ENCODE peak calls at places on chromosomes 2 and 18, in six cellular contexts. One of them, this sample, is unnamed.

GRCh38 chr2:3625186-3625585 is 30.3 kb downstream of the COLEC11 start:
- DNase-seq in CD8-positive, alpha-beta memory T cell: no peak
- DNase-seq in heart right ventricle: no peak
- DNase-seq in sigmoid colon: peak
- DNase-seq in BJ: no peak
- DNase-seq in cardiac fibroblast: no peak
- DNase-seq in this sample: no peak

GRCh38 chr2:121101093-121101715 is 183.8 kb downstream of the TFCP2L1 start:
- DNase-seq in sigmoid colon: peak
- DNase-seq in CD8-positive, alpha-beta memory T cell: no peak
- DNase-seq in BJ: no peak
- DNase-seq in cardiac fibroblast: no peak
- DNase-seq in heart right ventricle: no peak
- DNase-seq in this sample: no peak

GRCh38 chr18:39751161-39751560 is 2185.6 kb upstream of the CELF4 start:
- DNase-seq in CD8-positive, alpha-beta memory T cell: no peak
- DNase-seq in heart right ventricle: no peak
- DNase-seq in sigmoid colon: no peak
- DNase-seq in cardiac fibroblast: peak
- DNase-seq in BJ: no peak
- DNase-seq in this sample: no peak

GRCh38 chr18:41853280-41853679 is 101.8 kb upstream of the PIK3C3 start:
- DNase-seq in heart right ventricle: no peak
- DNase-seq in sigmoid colon: no peak
- DNase-seq in CD8-positive, alpha-beta memory T cell: no peak
- DNase-seq in cardiac fibroblast: no peak
- DNase-seq in BJ: no peak
- DNase-seq in this sample: no peak

GRCh38 chr2:55761024-55761423 is 67.4 kb upstream of the PNPT1 start:
- DNase-seq in sigmoid colon: no peak
- DNase-seq in BJ: no peak
- DNase-seq in CD8-positive, alpha-beta memory T cell: no peak
- DNase-seq in cardiac fibroblast: peak
- DNase-seq in heart right ventricle: no peak
- DNase-seq in this sample: no peak

GRCh38 chr2:175743020-175743419 is 259.0 kb downstream of the LNPK start:
- DNase-seq in CD8-positive, alpha-beta memory T cell: no peak
- DNase-seq in cardiac fibroblast: no peak
- DNase-seq in sigmoid colon: no peak
- DNase-seq in BJ: no peak
- DNase-seq in heart right ventricle: no peak
- DNase-seq in this sample: no peak

GRCh38 chr2:172623249-172623965 is 67.5 kb downstream of the PDK1 start:
- DNase-seq in CD8-positive, alpha-beta memory T cell: no peak
- DNase-seq in sigmoid colon: no peak
- DNase-seq in heart right ventricle: no peak
- DNase-seq in BJ: peak
- DNase-seq in cardiac fibroblast: peak
- DNase-seq in this sample: peak

GRCh38 chr2:225668606-225669266 is 269.2 kb downstream of the NYAP2 start:
- DNase-seq in sigmoid colon: no peak
- DNase-seq in CD8-positive, alpha-beta memory T cell: no peak
- DNase-seq in BJ: peak
- DNase-seq in cardiac fibroblast: peak
- DNase-seq in heart right ventricle: no peak
- DNase-seq in this sample: peak

GRCh38 chr2:205580591-205580990 is 101.7 kb upstream of the NRP2 start:
- DNase-seq in BJ: no peak
- DNase-seq in heart right ventricle: no peak
- DNase-seq in sigmoid colon: no peak
- DNase-seq in CD8-positive, alpha-beta memory T cell: no peak
- DNase-seq in cardiac fibroblast: peak
- DNase-seq in this sample: no peak

GRCh38 chr2:70140978-70141753 is 49.7 kb downstream of the C2orf42 start:
- DNase-seq in sigmoid colon: peak
- DNase-seq in CD8-positive, alpha-beta memory T cell: peak
- DNase-seq in heart right ventricle: no peak
- DNase-seq in BJ: no peak
- DNase-seq in cardiac fibroblast: peak
- DNase-seq in this sample: no peak

GRCh38 chr2:86055314-86055713 is 50.4 kb downstream of the POLR1A start:
- DNase-seq in heart right ventricle: no peak
- DNase-seq in cardiac fibroblast: no peak
- DNase-seq in sigmoid colon: no peak
- DNase-seq in CD8-positive, alpha-beta memory T cell: no peak
- DNase-seq in BJ: no peak
- DNase-seq in this sample: no peak

GRCh38 chr2:127153691-127154158 is 46.8 kb upstream of the BIN1 start:
- DNase-seq in cardiac fibroblast: peak
- DNase-seq in BJ: peak
- DNase-seq in heart right ventricle: no peak
- DNase-seq in sigmoid colon: peak
- DNase-seq in CD8-positive, alpha-beta memory T cell: no peak
- DNase-seq in this sample: no peak

GRCh38 chr2:10914272-10914693 is 2.5 kb downstream of the KCNF1 start:
- DNase-seq in sigmoid colon: peak
- DNase-seq in BJ: no peak
- DNase-seq in heart right ventricle: no peak
- DNase-seq in cardiac fibroblast: no peak
- DNase-seq in CD8-positive, alpha-beta memory T cell: no peak
- DNase-seq in this sample: no peak

GRCh38 chr18:66833646-66834045 is 229.8 kb upstream of the CDH19 start:
- DNase-seq in BJ: no peak
- DNase-seq in cardiac fibroblast: no peak
- DNase-seq in CD8-positive, alpha-beta memory T cell: no peak
- DNase-seq in heart right ventricle: no peak
- DNase-seq in sigmoid colon: no peak
- DNase-seq in this sample: no peak

GRCh38 chr18:907880-908512 is 3.3 kb downstream of the ADCYAP1 start:
- DNase-seq in CD8-positive, alpha-beta memory T cell: no peak
- DNase-seq in cardiac fibroblast: no peak
- DNase-seq in heart right ventricle: no peak
- DNase-seq in BJ: no peak
- DNase-seq in sigmoid colon: no peak
- DNase-seq in this sample: no peak

GRCh38 chr2:215002500-215002899 is 135.9 kb downstream of the ABCA12 start:
- DNase-seq in CD8-positive, alpha-beta memory T cell: no peak
- DNase-seq in BJ: no peak
- DNase-seq in cardiac fibroblast: peak
- DNase-seq in heart right ventricle: no peak
- DNase-seq in sigmoid colon: no peak
- DNase-seq in this sample: peak

GRCh38 chr2:98473995-98474780 is 29.5 kb downstream of the INPP4A start:
- DNase-seq in CD8-positive, alpha-beta memory T cell: no peak
- DNase-seq in cardiac fibroblast: no peak
- DNase-seq in heart right ventricle: no peak
- DNase-seq in sigmoid colon: peak
- DNase-seq in BJ: no peak
- DNase-seq in this sample: no peak

GRCh38 chr2:96637385-96638143 is 548 bp downstream of the KANSL3 start:
- DNase-seq in heart right ventricle: peak
- DNase-seq in CD8-positive, alpha-beta memory T cell: peak
- DNase-seq in sigmoid colon: peak
- DNase-seq in cardiac fibroblast: peak
- DNase-seq in BJ: peak
- DNase-seq in this sample: no peak

GRCh38 chr2:155368934-155369333 is 670.4 kb downstream of the KCNJ3 start:
- DNase-seq in BJ: no peak
- DNase-seq in sigmoid colon: no peak
- DNase-seq in heart right ventricle: no peak
- DNase-seq in cardiac fibroblast: peak
- DNase-seq in CD8-positive, alpha-beta memory T cell: no peak
- DNase-seq in this sample: no peak

DNA sequence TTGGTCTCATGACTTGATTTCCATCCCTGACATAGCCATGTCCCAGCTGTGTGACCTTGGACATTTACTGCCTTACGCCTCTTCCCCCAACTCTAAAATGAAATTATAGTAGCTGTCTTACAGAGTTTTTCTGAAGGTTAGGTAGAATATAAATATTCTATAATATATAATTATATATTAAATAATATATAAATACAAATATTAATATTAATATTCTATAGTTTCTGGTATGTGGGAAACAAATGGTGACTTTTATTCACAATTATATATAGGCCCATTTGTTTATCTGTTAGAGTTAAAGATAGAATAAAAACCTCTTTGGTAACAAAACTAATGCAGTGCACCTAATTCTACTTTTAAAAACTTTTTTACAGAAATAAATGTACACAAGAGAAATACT is 1.7 kb downstream of the RBBP8 start:
- DNase-seq in heart right ventricle: no peak
- DNase-seq in BJ: no peak
- DNase-seq in cardiac fibroblast: no peak
- DNase-seq in sigmoid colon: no peak
- DNase-seq in CD8-positive, alpha-beta memory T cell: no peak
- DNase-seq in this sample: no peak
- H3K4me3 ChIP-seq in heart right ventricle: no peak
- H3K4me3 ChIP-seq in BJ: no peak
- H3K4me3 ChIP-seq in cardiac fibroblast: no peak
- H3K4me3 ChIP-seq in sigmoid colon: no peak
- H3K4me3 ChIP-seq in CD8-positive, alpha-beta memory T cell: no peak
- H3K4me3 ChIP-seq in this sample: no peak

GRCh38 chr2:72915907-72916742 is 1.2 kb upstream of the EMX1 start:
- DNase-seq in sigmoid colon: peak
- DNase-seq in CD8-positive, alpha-beta memory T cell: peak
- DNase-seq in cardiac fibroblast: peak
- DNase-seq in heart right ventricle: no peak
- DNase-seq in BJ: no peak
- DNase-seq in this sample: no peak

GRCh38 chr2:72917875-72918660 is 749 bp downstream of the EMX1 start:
- DNase-seq in sigmoid colon: peak
- DNase-seq in BJ: no peak
- DNase-seq in cardiac fibroblast: no peak
- DNase-seq in CD8-positive, alpha-beta memory T cell: no peak
- DNase-seq in heart right ventricle: no peak
- DNase-seq in this sample: no peak

GRCh38 chr2:72915076-72915906 is 2.0 kb upstream of the EMX1 start:
- DNase-seq in BJ: no peak
- DNase-seq in cardiac fibroblast: no peak
- DNase-seq in heart right ventricle: no peak
- DNase-seq in CD8-positive, alpha-beta memory T cell: no peak
- DNase-seq in sigmoid colon: peak
- DNase-seq in this sample: no peak

GRCh38 chr2:72917138-72917874 is at the start of gene EMX1:
- DNase-seq in BJ: no peak
- DNase-seq in CD8-positive, alpha-beta memory T cell: peak
- DNase-seq in heart right ventricle: no peak
- DNase-seq in sigmoid colon: no peak
- DNase-seq in cardiac fibroblast: no peak
- DNase-seq in this sample: no peak

GRCh38 chr2:72916743-72917137 is 579 bp upstream of the EMX1 start:
- DNase-seq in heart right ventricle: no peak
- DNase-seq in sigmoid colon: peak
- DNase-seq in CD8-positive, alpha-beta memory T cell: no peak
- DNase-seq in BJ: no peak
- DNase-seq in cardiac fibroblast: no peak
- DNase-seq in this sample: no peak
- H3K4me3 ChIP-seq in heart right ventricle: peak
- H3K4me3 ChIP-seq in sigmoid colon: peak
- H3K4me3 ChIP-seq in CD8-positive, alpha-beta memory T cell: peak
- H3K4me3 ChIP-seq in BJ: no peak
- H3K4me3 ChIP-seq in cardiac fibroblast: no peak
- H3K4me3 ChIP-seq in this sample: no peak

GRCh38 chr2:1738646-1739302 is 5.5 kb downstream of the PXDN start:
- DNase-seq in BJ: no peak
- DNase-seq in heart right ventricle: peak
- DNase-seq in sigmoid colon: peak
- DNase-seq in CD8-positive, alpha-beta memory T cell: no peak
- DNase-seq in cardiac fibroblast: no peak
- DNase-seq in this sample: no peak

GRCh38 chr2:1739322-1739957 is 4.9 kb downstream of the PXDN start:
- DNase-seq in sigmoid colon: no peak
- DNase-seq in CD8-positive, alpha-beta memory T cell: no peak
- DNase-seq in cardiac fibroblast: no peak
- DNase-seq in BJ: no peak
- DNase-seq in heart right ventricle: no peak
- DNase-seq in this sample: no peak

GRCh38 chr2:1738163-1738562 is 6.2 kb downstream of the PXDN start:
- DNase-seq in cardiac fibroblast: no peak
- DNase-seq in sigmoid colon: no peak
- DNase-seq in heart right ventricle: no peak
- DNase-seq in BJ: no peak
- DNase-seq in CD8-positive, alpha-beta memory T cell: no peak
- DNase-seq in this sample: no peak

GRCh38 chr2:1736045-1736444 is 8.3 kb downstream of the PXDN start:
- DNase-seq in CD8-positive, alpha-beta memory T cell: no peak
- DNase-seq in BJ: no peak
- DNase-seq in cardiac fibroblast: peak
- DNase-seq in heart right ventricle: no peak
- DNase-seq in sigmoid colon: no peak
- DNase-seq in this sample: no peak

DNA sequence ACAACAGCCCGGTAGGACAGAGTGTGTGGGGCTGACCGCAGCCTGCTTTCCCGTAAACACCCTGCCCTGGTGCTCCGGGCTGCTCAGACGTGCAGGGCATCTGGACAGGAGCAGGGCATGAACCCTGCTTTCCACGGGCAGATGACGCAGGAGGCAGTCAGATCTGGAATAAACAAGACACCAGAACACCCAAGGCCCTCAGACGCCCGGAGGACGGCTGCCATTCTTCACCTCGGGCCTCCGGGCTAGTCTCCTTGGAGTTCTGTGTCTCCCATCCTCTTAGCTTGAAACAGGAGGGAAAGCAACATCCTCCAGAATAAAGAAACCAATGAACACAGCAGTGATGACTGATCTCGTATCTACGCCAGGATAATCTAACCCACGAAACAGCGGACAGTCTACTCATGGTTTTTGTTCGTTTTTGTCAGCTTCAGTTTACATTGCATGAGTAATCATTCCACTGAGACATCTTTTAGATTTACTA is 7.3 kb downstream of the PXDN start:
- DNase-seq in BJ: no peak
- DNase-seq in CD8-positive, alpha-beta memory T cell: no peak
- DNase-seq in sigmoid colon: peak
- DNase-seq in cardiac fibroblast: peak
- DNase-seq in heart right ventricle: no peak
- DNase-seq in this sample: no peak
- H3K4me3 ChIP-seq in BJ: no peak
- H3K4me3 ChIP-seq in CD8-positive, alpha-beta memory T cell: no peak
- H3K4me3 ChIP-seq in sigmoid colon: peak
- H3K4me3 ChIP-seq in cardiac fibroblast: no peak
- H3K4me3 ChIP-seq in heart right ventricle: no peak
- H3K4me3 ChIP-seq in this sample: peak

DNA sequence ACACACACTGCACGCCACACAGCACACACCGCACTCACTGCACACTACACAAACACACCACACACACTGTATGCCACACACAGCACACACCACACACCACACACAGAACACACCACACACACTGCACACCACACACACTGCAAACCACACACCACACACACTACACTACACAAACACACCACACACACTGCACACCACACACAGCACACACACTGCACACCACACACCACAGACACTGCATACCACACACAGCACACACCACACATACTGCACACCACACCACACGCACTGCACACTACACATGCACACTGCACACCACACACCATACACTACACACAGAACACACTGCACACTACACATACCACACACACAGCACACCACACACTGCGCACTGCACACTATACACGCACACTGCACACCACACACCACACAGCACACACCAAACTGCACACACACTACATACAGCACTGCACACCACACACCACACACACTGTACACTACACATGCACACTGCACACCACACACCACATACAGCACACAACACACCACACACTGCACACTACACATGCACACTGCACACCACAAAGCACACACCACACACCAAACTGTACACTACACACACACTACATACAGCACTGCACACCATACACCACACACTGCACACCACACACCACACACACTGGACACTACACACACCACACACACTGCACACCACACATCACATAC is 59.6 kb downstream of the ASB1 start:
- DNase-seq in heart right ventricle: no peak
- DNase-seq in CD8-positive, alpha-beta memory T cell: no peak
- DNase-seq in cardiac fibroblast: no peak
- DNase-seq in BJ: no peak
- DNase-seq in sigmoid colon: no peak
- DNase-seq in this sample: no peak
- H3K4me3 ChIP-seq in heart right ventricle: no peak
- H3K4me3 ChIP-seq in CD8-positive, alpha-beta memory T cell: no peak
- H3K4me3 ChIP-seq in cardiac fibroblast: no peak
- H3K4me3 ChIP-seq in BJ: no peak
- H3K4me3 ChIP-seq in sigmoid colon: no peak
- H3K4me3 ChIP-seq in this sample: no peak